ENCODE peak calls at places on chromosomes 5 and 9, in ten cellular contexts. One of them, this sample, is unnamed.

GRCh38 chr5:41435276-41435675 is 75.1 kb downstream of the PLCXD3 start:
- DNase-seq in transverse colon: no peak
- DNase-seq in osteocyte: no peak
- DNase-seq in fibroblast of the aortic adventitia: no peak
- DNase-seq in PC-3: no peak
- DNase-seq in aorta: no peak
- DNase-seq in GM12891: no peak
- DNase-seq in CD8-positive, alpha-beta memory T cell: no peak
- DNase-seq in spleen: no peak
- DNase-seq in MV-4-11: no peak
- DNase-seq in this sample: no peak

GRCh38 chr5:112866739-112867138 is 5.7 kb downstream of the SRP19 start:
- DNase-seq in CD8-positive, alpha-beta memory T cell: no peak
- DNase-seq in GM12891: no peak
- DNase-seq in MV-4-11: no peak
- DNase-seq in spleen: no peak
- DNase-seq in aorta: no peak
- DNase-seq in fibroblast of the aortic adventitia: no peak
- DNase-seq in osteocyte: no peak
- DNase-seq in PC-3: no peak
- DNase-seq in transverse colon: no peak
- DNase-seq in this sample: no peak

GRCh38 chr9:72473474-72474241 is 47.8 kb upstream of the TMC1 start:
- DNase-seq in spleen: no peak
- DNase-seq in GM12891: no peak
- DNase-seq in transverse colon: no peak
- DNase-seq in CD8-positive, alpha-beta memory T cell: no peak
- DNase-seq in fibroblast of the aortic adventitia: peak; percentile 64
- DNase-seq in PC-3: peak; percentile 15
- DNase-seq in aorta: no peak
- DNase-seq in MV-4-11: no peak
- DNase-seq in osteocyte: no peak
- DNase-seq in this sample: no peak

GRCh38 chr9:7844283-7844682 is 44.7 kb upstream of the DMAC1 start:
- DNase-seq in GM12891: no peak
- DNase-seq in CD8-positive, alpha-beta memory T cell: no peak
- DNase-seq in spleen: no peak
- DNase-seq in transverse colon: no peak
- DNase-seq in fibroblast of the aortic adventitia: peak; percentile 41
- DNase-seq in PC-3: no peak
- DNase-seq in aorta: no peak
- DNase-seq in osteocyte: no peak
- DNase-seq in MV-4-11: peak; percentile 19
- DNase-seq in this sample: peak; percentile 43

GRCh38 chr5:79853676-79854418 is 137.2 kb downstream of the MTX3 start:
- DNase-seq in GM12891: no peak
- DNase-seq in fibroblast of the aortic adventitia: no peak
- DNase-seq in MV-4-11: no peak
- DNase-seq in spleen: no peak
- DNase-seq in transverse colon: no peak
- DNase-seq in PC-3: peak; percentile 69
- DNase-seq in CD8-positive, alpha-beta memory T cell: no peak
- DNase-seq in osteocyte: peak; percentile 66
- DNase-seq in aorta: no peak
- DNase-seq in this sample: no peak

GRCh38 chr5:128227984-128228383 is 144.4 kb downstream of the SLC12A2 start:
- DNase-seq in CD8-positive, alpha-beta memory T cell: no peak
- DNase-seq in osteocyte: no peak
- DNase-seq in GM12891: no peak
- DNase-seq in PC-3: peak; percentile 97
- DNase-seq in transverse colon: no peak
- DNase-seq in fibroblast of the aortic adventitia: peak; percentile 96
- DNase-seq in spleen: no peak
- DNase-seq in MV-4-11: no peak
- DNase-seq in aorta: no peak
- DNase-seq in this sample: no peak

GRCh38 chr5:73673161-73673591 is 47.2 kb downstream of the ARHGEF28 start:
- DNase-seq in aorta: no peak
- DNase-seq in MV-4-11: peak; percentile 57
- DNase-seq in GM12891: no peak
- DNase-seq in PC-3: peak; percentile 66
- DNase-seq in transverse colon: no peak
- DNase-seq in CD8-positive, alpha-beta memory T cell: no peak
- DNase-seq in spleen: no peak
- DNase-seq in osteocyte: no peak
- DNase-seq in fibroblast of the aortic adventitia: peak; percentile 91
- DNase-seq in this sample: no peak

GRCh38 chr5:9533577-9534334 is 12.1 kb downstream of the SEMA5A start:
- DNase-seq in transverse colon: no peak
- DNase-seq in GM12891: no peak
- DNase-seq in osteocyte: no peak
- DNase-seq in spleen: no peak
- DNase-seq in CD8-positive, alpha-beta memory T cell: no peak
- DNase-seq in aorta: no peak
- DNase-seq in PC-3: no peak
- DNase-seq in fibroblast of the aortic adventitia: no peak
- DNase-seq in MV-4-11: no peak
- DNase-seq in this sample: no peak

GRCh38 chr5:64074533-64074932 is 91.1 kb upstream of the RNF180 start:
- DNase-seq in aorta: no peak
- DNase-seq in spleen: no peak
- DNase-seq in transverse colon: no peak
- DNase-seq in fibroblast of the aortic adventitia: peak; percentile 46
- DNase-seq in MV-4-11: no peak
- DNase-seq in CD8-positive, alpha-beta memory T cell: no peak
- DNase-seq in osteocyte: no peak
- DNase-seq in PC-3: peak; percentile 76
- DNase-seq in GM12891: peak; percentile 17
- DNase-seq in this sample: peak; percentile 22

GRCh38 chr9:124345751-124346281 is 69.4 kb downstream of the PSMB7 start:
- DNase-seq in spleen: peak; percentile 45
- DNase-seq in PC-3: no peak
- DNase-seq in fibroblast of the aortic adventitia: no peak
- DNase-seq in GM12891: no peak
- DNase-seq in osteocyte: no peak
- DNase-seq in MV-4-11: no peak
- DNase-seq in CD8-positive, alpha-beta memory T cell: peak; percentile 6
- DNase-seq in aorta: peak; percentile 54
- DNase-seq in transverse colon: no peak
- DNase-seq in this sample: no peak

GRCh38 chr5:138111937-138112336 is 27.3 kb downstream of the NME5 start:
- DNase-seq in MV-4-11: no peak
- DNase-seq in spleen: no peak
- DNase-seq in PC-3: peak; percentile 55
- DNase-seq in GM12891: no peak
- DNase-seq in CD8-positive, alpha-beta memory T cell: no peak
- DNase-seq in transverse colon: no peak
- DNase-seq in fibroblast of the aortic adventitia: peak; percentile 25
- DNase-seq in aorta: no peak
- DNase-seq in osteocyte: no peak
- DNase-seq in this sample: no peak

GRCh38 chr9:91710148-91710547 is 239.9 kb downstream of the ROR2 start:
- DNase-seq in MV-4-11: no peak
- DNase-seq in aorta: no peak
- DNase-seq in transverse colon: no peak
- DNase-seq in osteocyte: no peak
- DNase-seq in GM12891: no peak
- DNase-seq in fibroblast of the aortic adventitia: no peak
- DNase-seq in CD8-positive, alpha-beta memory T cell: no peak
- DNase-seq in spleen: no peak
- DNase-seq in PC-3: no peak
- DNase-seq in this sample: no peak

GRCh38 chr5:147290261-147290660 is 55.4 kb downstream of the STK32A start:
- DNase-seq in MV-4-11: no peak
- DNase-seq in aorta: no peak
- DNase-seq in transverse colon: no peak
- DNase-seq in GM12891: no peak
- DNase-seq in PC-3: no peak
- DNase-seq in osteocyte: no peak
- DNase-seq in CD8-positive, alpha-beta memory T cell: no peak
- DNase-seq in spleen: no peak
- DNase-seq in fibroblast of the aortic adventitia: no peak
- DNase-seq in this sample: no peak

GRCh38 chr5:140734354-140734753 is 34.1 kb downstream of the ZMAT2 start:
- DNase-seq in fibroblast of the aortic adventitia: peak; percentile 15
- DNase-seq in osteocyte: no peak
- DNase-seq in spleen: no peak
- DNase-seq in CD8-positive, alpha-beta memory T cell: no peak
- DNase-seq in aorta: no peak
- DNase-seq in MV-4-11: no peak
- DNase-seq in GM12891: no peak
- DNase-seq in PC-3: peak; percentile 3
- DNase-seq in transverse colon: no peak
- DNase-seq in this sample: no peak

GRCh38 chr9:76926324-76926731 is 20.4 kb upstream of the PRUNE2 start:
- DNase-seq in aorta: peak; percentile 57
- DNase-seq in PC-3: peak; percentile 73
- DNase-seq in transverse colon: no peak
- DNase-seq in MV-4-11: no peak
- DNase-seq in spleen: no peak
- DNase-seq in CD8-positive, alpha-beta memory T cell: no peak
- DNase-seq in fibroblast of the aortic adventitia: peak; percentile 93
- DNase-seq in osteocyte: no peak
- DNase-seq in GM12891: no peak
- DNase-seq in this sample: no peak

GRCh38 chr9:134827559-134827958 is 53.1 kb upstream of the FCN2 start:
- DNase-seq in transverse colon: no peak
- DNase-seq in spleen: no peak
- DNase-seq in MV-4-11: no peak
- DNase-seq in fibroblast of the aortic adventitia: no peak
- DNase-seq in aorta: no peak
- DNase-seq in GM12891: no peak
- DNase-seq in PC-3: no peak
- DNase-seq in osteocyte: no peak
- DNase-seq in CD8-positive, alpha-beta memory T cell: no peak
- DNase-seq in this sample: no peak

GRCh38 chr5:98050583-98050982 is 722.9 kb upstream of the RGMB start:
- DNase-seq in osteocyte: no peak
- DNase-seq in GM12891: no peak
- DNase-seq in fibroblast of the aortic adventitia: peak; percentile 4
- DNase-seq in aorta: no peak
- DNase-seq in spleen: no peak
- DNase-seq in CD8-positive, alpha-beta memory T cell: no peak
- DNase-seq in PC-3: peak; percentile 48
- DNase-seq in MV-4-11: no peak
- DNase-seq in transverse colon: no peak
- DNase-seq in this sample: no peak

GRCh38 chr9:93305497-93306020 is 121.6 kb downstream of the WNK2 start:
- DNase-seq in CD8-positive, alpha-beta memory T cell: no peak
- DNase-seq in GM12891: no peak
- DNase-seq in transverse colon: no peak
- DNase-seq in spleen: peak; percentile 72
- DNase-seq in MV-4-11: no peak
- DNase-seq in osteocyte: peak; percentile 79
- DNase-seq in aorta: peak; percentile 58
- DNase-seq in PC-3: no peak
- DNase-seq in fibroblast of the aortic adventitia: no peak
- DNase-seq in this sample: no peak

GRCh38 chr5:19987594-19988345 is at the start of gene CDH18:
- DNase-seq in osteocyte: no peak
- DNase-seq in spleen: peak; percentile 58
- DNase-seq in PC-3: peak; percentile 44
- DNase-seq in fibroblast of the aortic adventitia: peak; percentile 69
- DNase-seq in CD8-positive, alpha-beta memory T cell: no peak
- DNase-seq in GM12891: no peak
- DNase-seq in MV-4-11: no peak
- DNase-seq in aorta: no peak
- DNase-seq in transverse colon: no peak
- DNase-seq in this sample: peak; percentile 52

GRCh38 chr5:154518438-154518867 is 40.4 kb upstream of the HAND1 start:
- DNase-seq in CD8-positive, alpha-beta memory T cell: no peak
- DNase-seq in PC-3: no peak
- DNase-seq in osteocyte: no peak
- DNase-seq in fibroblast of the aortic adventitia: no peak
- DNase-seq in MV-4-11: no peak
- DNase-seq in transverse colon: no peak
- DNase-seq in spleen: no peak
- DNase-seq in GM12891: no peak
- DNase-seq in aorta: no peak
- DNase-seq in this sample: no peak

GRCh38 chr5:61409568-61409967 is 77.5 kb downstream of the ZSWIM6 start:
- DNase-seq in transverse colon: no peak
- DNase-seq in fibroblast of the aortic adventitia: peak; percentile 92
- DNase-seq in spleen: no peak
- DNase-seq in osteocyte: no peak
- DNase-seq in aorta: no peak
- DNase-seq in CD8-positive, alpha-beta memory T cell: no peak
- DNase-seq in MV-4-11: no peak
- DNase-seq in PC-3: peak; percentile 87
- DNase-seq in GM12891: no peak
- DNase-seq in this sample: no peak

GRCh38 chr9:72945391-72945790 is 7.5 kb downstream of the ALDH1A1 start:
- DNase-seq in GM12891: no peak
- DNase-seq in transverse colon: no peak
- DNase-seq in PC-3: no peak
- DNase-seq in CD8-positive, alpha-beta memory T cell: no peak
- DNase-seq in aorta: no peak
- DNase-seq in MV-4-11: no peak
- DNase-seq in osteocyte: no peak
- DNase-seq in fibroblast of the aortic adventitia: no peak
- DNase-seq in spleen: no peak
- DNase-seq in this sample: no peak

GRCh38 chr5:446864-447263 is 3.9 kb downstream of the EXOC3 start:
- DNase-seq in MV-4-11: peak; percentile 68
- DNase-seq in osteocyte: no peak
- DNase-seq in fibroblast of the aortic adventitia: peak; percentile 61
- DNase-seq in GM12891: no peak
- DNase-seq in spleen: peak; percentile 74
- DNase-seq in aorta: peak; percentile 23
- DNase-seq in PC-3: peak; percentile 66
- DNase-seq in transverse colon: peak; percentile 5
- DNase-seq in CD8-positive, alpha-beta memory T cell: peak; percentile 30
- DNase-seq in this sample: no peak

GRCh38 chr9:114302727-114303126 is 20.2 kb upstream of the ORM1 start:
- DNase-seq in osteocyte: peak; percentile 51
- DNase-seq in transverse colon: peak; percentile 1
- DNase-seq in spleen: peak; percentile 47
- DNase-seq in PC-3: no peak
- DNase-seq in fibroblast of the aortic adventitia: peak; percentile 54
- DNase-seq in aorta: no peak
- DNase-seq in CD8-positive, alpha-beta memory T cell: no peak
- DNase-seq in GM12891: no peak
- DNase-seq in MV-4-11: no peak
- DNase-seq in this sample: no peak

GRCh38 chr9:21392270-21392669 is 7.1 kb upstream of the IFNA2 start:
- DNase-seq in PC-3: peak; percentile 59
- DNase-seq in fibroblast of the aortic adventitia: no peak
- DNase-seq in spleen: no peak
- DNase-seq in GM12891: no peak
- DNase-seq in MV-4-11: peak; percentile 30
- DNase-seq in transverse colon: no peak
- DNase-seq in osteocyte: no peak
- DNase-seq in aorta: no peak
- DNase-seq in CD8-positive, alpha-beta memory T cell: no peak
- DNase-seq in this sample: no peak

GRCh38 chr5:136425914-136426313 is 60.6 kb upstream of the TRPC7 start:
- DNase-seq in CD8-positive, alpha-beta memory T cell: no peak
- DNase-seq in osteocyte: no peak
- DNase-seq in GM12891: no peak
- DNase-seq in spleen: no peak
- DNase-seq in fibroblast of the aortic adventitia: no peak
- DNase-seq in PC-3: no peak
- DNase-seq in aorta: no peak
- DNase-seq in transverse colon: no peak
- DNase-seq in MV-4-11: no peak
- DNase-seq in this sample: no peak

GRCh38 chr5:32531885-32532520 is 53.4 kb upstream of the SUB1 start:
- DNase-seq in osteocyte: no peak
- DNase-seq in spleen: no peak
- DNase-seq in transverse colon: peak; percentile 22
- DNase-seq in CD8-positive, alpha-beta memory T cell: peak; percentile 74
- DNase-seq in PC-3: peak; percentile 57
- DNase-seq in GM12891: no peak
- DNase-seq in MV-4-11: no peak
- DNase-seq in fibroblast of the aortic adventitia: peak; percentile 45
- DNase-seq in aorta: peak; percentile 52
- DNase-seq in this sample: no peak

GRCh38 chr9:126932871-126933321 is 18.3 kb downstream of the RALGPS1 start:
- DNase-seq in aorta: no peak
- DNase-seq in fibroblast of the aortic adventitia: no peak
- DNase-seq in GM12891: no peak
- DNase-seq in transverse colon: no peak
- DNase-seq in PC-3: no peak
- DNase-seq in CD8-positive, alpha-beta memory T cell: no peak
- DNase-seq in osteocyte: peak; percentile 73
- DNase-seq in spleen: no peak
- DNase-seq in MV-4-11: no peak
- DNase-seq in this sample: no peak

This sample was measured in iPS DF 6.9.